ENCODE peak calls at places on chromosomes 16 and 17, in four cellular contexts. N, I, E and J are unnamed samples.

GRCh38 chr16:19555186-19555937 is at the start of gene VPS35L:
- DNase-seq in N (peak; percentile 94), I (peak; percentile 98), E (peak; percentile 98), J (peak; percentile 92)

GRCh38 chr16:89052824-89053724 is 40.6 kb upstream of the ACSF3 start:
- DNase-seq in N (no peak), I (no peak), E (peak; percentile 83), J (no peak)

GRCh38 chr16:77991701-77992100 is 30.6 kb upstream of the CLEC3A start:
- DNase-seq in N (no peak), I (no peak), E (no peak), J (no peak)

GRCh38 chr16:47713225-47713595 is 252.1 kb downstream of the PHKB start:
- DNase-seq in N (peak; percentile 47), I (no peak), E (no peak), J (no peak)

GRCh38 chr17:28519236-28519635 is 13.1 kb downstream of the FOXN1 start:
- DNase-seq in N (no peak), I (no peak), E (no peak), J (no peak)

GRCh38 chr17:33509331-33509730 is 216.2 kb upstream of the ASIC2 start:
- DNase-seq in N (no peak), I (no peak), E (no peak), J (no peak)

GRCh38 chr16:31138621-31139578 is 3.4 kb upstream of the PRSS8 start:
- DNase-seq in N (peak; percentile 67), I (no peak), E (peak; percentile 76), J (peak; percentile 62)

GRCh38 chr17:76801706-76802105 is 63.8 kb downstream of the MFSD11 start:
- DNase-seq in N (no peak), I (no peak), E (no peak), J (no peak)

GRCh38 chr16:85989376-85989775 is 90.4 kb downstream of the IRF8 start:
- DNase-seq in N (no peak), I (no peak), E (no peak), J (no peak)

GRCh38 chr17:40779181-40779909 is 3.0 kb downstream of the KRT27 start:
- DNase-seq in N (no peak), I (no peak), E (peak; percentile 53), J (no peak)

GRCh38 chr16:2455081-2455845 is 4.6 kb upstream of the TEDC2 start:
- DNase-seq in N (no peak), I (no peak), E (no peak), J (no peak)

GRCh38 chr17:60641810-60642220 is 35.8 kb upstream of the BCAS3 start:
- DNase-seq in N (peak; percentile 26), I (peak; percentile 65), E (peak; percentile 81), J (no peak)

GRCh38 chr17:36731091-36731490 is 129.7 kb downstream of the MRM1 start:
- DNase-seq in N (no peak), I (no peak), E (no peak), J (no peak)

GRCh38 chr17:76593338-76593737 is 7.7 kb upstream of the ST6GALNAC2 start:
- DNase-seq in N (peak; percentile 25), I (no peak), E (no peak), J (no peak)

GRCh38 chr17:56914641-56915263 is 903 bp upstream of the TRIM25 start:
- DNase-seq in N (no peak), I (no peak), E (no peak), J (no peak)

GRCh38 chr17:71363661-71364060 is 757.2 kb upstream of the SOX9 start:
- DNase-seq in N (no peak), I (no peak), E (no peak), J (no peak)

GRCh38 chr17:80475949-80476876 is at the start of gene NPTX1:
- DNase-seq in N (no peak), I (no peak), E (no peak), J (no peak)

GRCh38 chr16:57999971-58000705 is at the start of gene ZNF319:
- DNase-seq in N (no peak), I (no peak), E (no peak), J (no peak)

GRCh38 chr17:35154486-35154885 is 6.9 kb downstream of the UNC45B start:
- DNase-seq in N (no peak), I (no peak), E (no peak), J (no peak)

GRCh38 chr16:30416624-30417298 is 9.4 kb downstream of the ZNF771 start:
- DNase-seq in N (no peak), I (no peak), E (no peak), J (no peak)

GRCh38 chr17:80141463-80142165 is 5.3 kb downstream of the EIF4A3 start:
- DNase-seq in N (no peak), I (no peak), E (no peak), J (no peak)

GRCh38 chr16:66623755-66624154 is 19.3 kb downstream of the CMTM3 start:
- DNase-seq in N (no peak), I (no peak), E (no peak), J (no peak)

GRCh38 chr16:79811541-79811940 is 211.0 kb upstream of the MAF start:
- DNase-seq in N (no peak), I (no peak), E (no peak), J (no peak)

DNA sequence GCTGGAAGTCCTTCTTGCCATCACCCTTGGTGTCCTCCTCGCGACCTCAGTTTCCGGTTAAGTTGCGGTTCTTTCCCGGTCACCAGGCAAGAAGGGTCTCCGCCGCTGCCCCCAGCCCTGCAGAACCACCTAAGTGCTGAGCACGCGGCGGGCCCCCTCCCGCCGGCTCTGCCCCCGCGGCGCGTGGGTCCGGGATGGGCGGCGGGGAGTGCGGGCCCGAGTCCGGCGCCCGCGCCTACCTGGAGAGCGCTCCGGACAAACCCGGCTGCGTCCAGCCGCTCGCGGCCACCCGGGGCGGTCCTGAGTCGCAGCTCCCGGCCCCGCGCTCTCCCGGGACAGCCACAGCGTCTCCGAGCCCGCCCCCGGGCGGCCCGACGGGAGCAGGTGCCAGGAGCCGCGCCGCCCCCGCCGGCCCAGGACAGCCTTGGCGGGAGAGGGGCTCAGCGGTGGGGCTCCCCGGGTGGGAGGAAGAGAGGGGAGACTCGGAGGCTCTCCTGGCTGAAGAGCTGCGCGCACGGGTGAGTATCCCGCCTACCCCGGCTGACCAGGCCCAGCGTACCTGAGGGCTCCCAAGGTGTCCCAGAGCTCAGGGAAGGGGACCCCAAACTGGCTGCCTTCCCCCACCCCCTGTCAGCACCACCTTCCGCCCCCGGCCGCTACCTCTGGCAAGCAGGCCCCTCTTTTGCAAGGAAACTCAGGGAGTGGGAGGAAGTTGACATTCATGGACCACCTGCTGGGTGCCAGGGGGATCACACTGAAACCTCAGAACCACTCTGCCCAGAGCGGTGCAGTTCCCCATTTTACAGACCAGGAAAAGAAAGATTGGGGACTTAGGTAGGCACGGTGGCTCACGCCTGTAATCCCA is 22.2 kb upstream of the C17orf113 start:
- DNase-seq in N (no peak), I (peak; percentile 46), E (peak; percentile 33), J (no peak)
- TF ChIP-seq CTCF in N (no peak), I (peak; percentile 13), E (no peak), J (no peak)

GRCh38 chr16:71441348-71441781 is 489 bp downstream of the TLE7 start:
- DNase-seq in N (no peak), I (no peak), E (no peak), J (no peak)
- TF ChIP-seq CTCF in N (peak; percentile 24), I (peak; percentile 39), E (no peak), J (no peak)

GRCh38 chr17:9003355-9004131 is 17.8 kb upstream of the NTN1 start:
- DNase-seq in N (no peak), I (peak; percentile 31), E (no peak), J (no peak)

GRCh38 chr17:9001539-9001938 is 19.8 kb upstream of the NTN1 start:
- DNase-seq in N (no peak), I (no peak), E (no peak), J (no peak)

GRCh38 chr17:9002236-9002609 is 19.1 kb upstream of the NTN1 start:
- DNase-seq in N (no peak), I (no peak), E (no peak), J (no peak)

GRCh38 chr17:9004132-9004960 is 17.0 kb upstream of the NTN1 start:
- DNase-seq in N (no peak), I (peak; percentile 23), E (no peak), J (no peak)

GRCh38 chr17:9002610-9003354 is 18.5 kb upstream of the NTN1 start:
- DNase-seq in N (no peak), I (peak; percentile 66), E (peak; percentile 75), J (no peak)
- TF ChIP-seq CTCF in N (peak; percentile 8), I (no peak), E (peak; percentile 36), J (no peak)

GRCh38 chr17:37791434-37791833 is 46.6 kb upstream of the HNF1B start:
- DNase-seq in N (peak; percentile 71), I (no peak), E (peak; percentile 35), J (no peak)
- TF ChIP-seq CTCF in N (peak; percentile 69), I (peak; percentile 78), E (peak; percentile 83), J (no peak)

GRCh38 chr17:73420897-73421296 is 109.1 kb upstream of the CDC42EP4 start:
- DNase-seq in N (no peak), I (peak; percentile 26), E (peak; percentile 86), J (no peak)
- TF ChIP-seq CTCF in N (peak; percentile 10), I (no peak), E (peak; percentile 16), J (no peak)

DNA sequence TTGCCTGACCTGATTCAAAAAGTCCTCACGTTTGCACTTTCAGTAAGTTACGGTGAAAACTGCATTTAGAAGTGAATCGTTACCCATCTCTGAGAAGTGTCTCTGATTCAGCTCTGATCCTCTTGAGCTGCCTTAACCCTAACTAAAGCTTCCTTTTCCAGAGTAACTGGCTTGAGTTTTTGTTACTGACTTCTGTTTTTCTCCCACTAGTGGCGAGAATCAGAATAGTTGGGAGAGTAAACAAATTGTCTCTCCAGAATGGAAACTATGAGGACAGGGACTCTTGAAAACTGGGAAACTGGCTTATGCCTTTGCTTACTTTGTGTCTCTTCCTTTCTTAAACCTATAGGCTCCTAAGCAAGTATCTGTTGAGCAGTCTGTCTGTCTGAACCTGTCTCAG is 31.3 kb upstream of the KPNB1 start:
- DNase-seq in N (no peak), I (peak; percentile 5), E (peak; percentile 28), J (no peak)
- TF ChIP-seq CTCF in N (peak; percentile 28), I (peak; percentile 45), E (peak; percentile 43), J (no peak)

GRCh38 chr16:660459-661183 is 7.3 kb upstream of the RHOT2 start:
- DNase-seq in N (no peak), I (peak; percentile 91), E (peak; percentile 70), J (peak; percentile 55)

GRCh38 chr16:660132-660458 is 7.8 kb upstream of the RHOT2 start:
- DNase-seq in N (no peak), I (no peak), E (no peak), J (no peak)

GRCh38 chr16:662597-662996 is 5.3 kb upstream of the RHOT2 start:
- DNase-seq in N (no peak), I (no peak), E (no peak), J (no peak)

GRCh38 chr16:662095-662494 is 5.8 kb upstream of the RHOT2 start:
- DNase-seq in N (no peak), I (no peak), E (no peak), J (no peak)

DNA sequence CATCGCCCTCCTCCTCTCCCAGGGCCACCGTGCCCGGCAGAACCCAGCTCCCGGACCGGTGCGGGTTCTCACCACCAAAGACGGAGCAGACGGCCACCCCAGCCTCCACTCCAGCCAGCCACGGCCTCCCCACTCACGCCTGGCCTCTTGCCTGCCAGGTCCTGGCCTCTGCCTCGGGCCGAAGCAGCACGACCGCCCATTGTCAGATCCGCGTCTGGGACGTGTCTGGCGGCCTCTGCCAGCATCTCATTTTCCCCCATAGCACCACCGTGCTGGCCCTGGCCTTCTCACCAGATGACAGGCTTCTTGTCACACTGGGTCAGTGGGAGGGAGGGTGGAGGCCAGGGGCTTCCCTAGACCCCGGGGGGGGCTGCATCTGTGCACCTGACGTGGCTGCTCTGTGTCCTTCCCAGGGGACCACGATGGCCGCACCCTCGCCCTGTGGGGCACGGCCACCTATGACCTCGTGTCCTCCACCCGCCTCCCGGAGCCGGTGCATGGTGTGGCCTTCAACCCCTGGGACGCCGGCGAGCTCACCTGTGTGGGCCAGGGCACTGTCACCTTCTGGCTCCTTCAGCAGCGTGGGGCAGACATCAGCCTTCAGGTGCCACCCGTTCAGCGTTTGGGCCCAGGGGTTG is 6.6 kb upstream of the RHOT2 start:
- DNase-seq in N (no peak), I (no peak), E (no peak), J (no peak)
- TF ChIP-seq CTCF in N (no peak), I (peak; percentile 9), E (no peak), J (no peak)